ENCODE peak calls at places on chromosomes 12 and 14, in five cellular contexts. One of them, this sample, is unnamed.

GRCh38 chr12:88577537-88577936 is 2.7 kb downstream of the KITLG start:
- DNase-seq in Caki2: peak
- DNase-seq in stimulated activated CD4-positive, alpha-beta T cell treated with anti-CD3 and anti-CD28 coated beads, Interleukin-2, amount 100 ng/mL, for 48 hours: no peak
- DNase-seq in T follicular helper cell: no peak
- DNase-seq in anterior cingulate cortex: no peak
- DNase-seq in this sample: no peak

GRCh38 chr12:115004469-115005146 is 320.6 kb upstream of the TBX3 start:
- DNase-seq in stimulated activated CD4-positive, alpha-beta T cell treated with anti-CD3 and anti-CD28 coated beads, Interleukin-2, amount 100 ng/mL, for 48 hours: no peak
- DNase-seq in T follicular helper cell: no peak
- DNase-seq in Caki2: no peak
- DNase-seq in anterior cingulate cortex: no peak
- DNase-seq in this sample: no peak

GRCh38 chr12:123268850-123269249 is 2.8 kb downstream of the CDK2AP1 start:
- DNase-seq in T follicular helper cell: no peak
- DNase-seq in stimulated activated CD4-positive, alpha-beta T cell treated with anti-CD3 and anti-CD28 coated beads, Interleukin-2, amount 100 ng/mL, for 48 hours: no peak
- DNase-seq in anterior cingulate cortex: no peak
- DNase-seq in Caki2: no peak
- DNase-seq in this sample: no peak

GRCh38 chr12:124564232-124564958 is 3.0 kb downstream of the NCOR2 start:
- DNase-seq in anterior cingulate cortex: peak
- DNase-seq in stimulated activated CD4-positive, alpha-beta T cell treated with anti-CD3 and anti-CD28 coated beads, Interleukin-2, amount 100 ng/mL, for 48 hours: no peak
- DNase-seq in Caki2: no peak
- DNase-seq in T follicular helper cell: no peak
- DNase-seq in this sample: no peak

GRCh38 chr14:65985976-65986375 is 500.2 kb upstream of the CCDC196 start:
- DNase-seq in stimulated activated CD4-positive, alpha-beta T cell treated with anti-CD3 and anti-CD28 coated beads, Interleukin-2, amount 100 ng/mL, for 48 hours: no peak
- DNase-seq in T follicular helper cell: no peak
- DNase-seq in anterior cingulate cortex: no peak
- DNase-seq in Caki2: no peak
- DNase-seq in this sample: no peak

GRCh38 chr14:103099733-103100280 is 5.3 kb downstream of the EXOC3L4 start:
- DNase-seq in stimulated activated CD4-positive, alpha-beta T cell treated with anti-CD3 and anti-CD28 coated beads, Interleukin-2, amount 100 ng/mL, for 48 hours: no peak
- DNase-seq in Caki2: no peak
- DNase-seq in T follicular helper cell: no peak
- DNase-seq in anterior cingulate cortex: no peak
- DNase-seq in this sample: no peak

GRCh38 chr14:93016275-93016845 is 93.4 kb downstream of the CHGA start:
- DNase-seq in Caki2: no peak
- DNase-seq in stimulated activated CD4-positive, alpha-beta T cell treated with anti-CD3 and anti-CD28 coated beads, Interleukin-2, amount 100 ng/mL, for 48 hours: no peak
- DNase-seq in anterior cingulate cortex: no peak
- DNase-seq in T follicular helper cell: no peak
- DNase-seq in this sample: no peak

GRCh38 chr12:80848858-80849257 is 88.9 kb downstream of the LIN7A start:
- DNase-seq in stimulated activated CD4-positive, alpha-beta T cell treated with anti-CD3 and anti-CD28 coated beads, Interleukin-2, amount 100 ng/mL, for 48 hours: no peak
- DNase-seq in anterior cingulate cortex: no peak
- DNase-seq in T follicular helper cell: no peak
- DNase-seq in Caki2: peak
- DNase-seq in this sample: no peak